ENCODE peak calls at places on chromosomes 13 and 19, in six cellular contexts. W is prostate gland, Q is frontal cortex, P is T-helper 2 cell, B is NCI-H2171 treated with DMSO at 0.1 percent for 48 hours, M is AG08396. T is an unnamed sample.

GRCh38 chr13:37889102-37889501 is 19.5 kb upstream of the TRPC4 start:
- DNase-seq in W (no peak), Q (no peak), P (no peak), B (no peak), M (no peak), T (no peak)

GRCh38 chr19:55453861-55454260 is 7.6 kb downstream of the ISOC2 start:
- DNase-seq in W (no peak), Q (no peak), P (no peak), B (no peak), M (no peak), T (no peak)

GRCh38 chr19:48698046-48698445 is 2.3 kb downstream of the FUT2 start:
- DNase-seq in W (no peak), Q (no peak), P (no peak), B (no peak), M (peak), T (peak)

GRCh38 chr19:48497728-48498575 is 13.7 kb downstream of the LMTK3 start:
- DNase-seq in W (no peak), Q (no peak), P (no peak), B (no peak), M (no peak), T (no peak)

GRCh38 chr13:73092831-73093230 is 34.0 kb downstream of the KLF5 start:
- DNase-seq in W (no peak), Q (no peak), P (no peak), B (no peak), M (no peak), T (no peak)

GRCh38 chr13:79796116-79796515 is 315.2 kb downstream of the NDFIP2 start:
- DNase-seq in W (no peak), Q (no peak), P (no peak), B (peak), M (no peak), T (no peak)

GRCh38 chr13:47036291-47037008 is 139.6 kb upstream of the HTR2A start:
- DNase-seq in W (no peak), Q (no peak), P (no peak), B (no peak), M (no peak), T (no peak)

GRCh38 chr19:41261474-41262190 is 2.5 kb upstream of the HNRNPUL1 start:
- DNase-seq in W (no peak), Q (no peak), P (no peak), B (no peak), M (no peak), T (no peak)

GRCh38 chr19:728011-728410 is 19.3 kb downstream of the PALM start:
- DNase-seq in W (no peak), Q (peak), P (no peak), B (no peak), M (no peak), T (peak)

GRCh38 chr13:23372264-23372905 is 61.1 kb downstream of the SACS start:
- DNase-seq in W (no peak), Q (no peak), P (no peak), B (no peak), M (no peak), T (peak)

GRCh38 chr19:49132974-49133609 is 13.7 kb downstream of the PPFIA3 start:
- DNase-seq in W (no peak), Q (no peak), P (no peak), B (no peak), M (no peak), T (no peak)

GRCh38 chr19:47260476-47260875 is 4.2 kb downstream of the CCDC9 start:
- DNase-seq in W (no peak), Q (no peak), P (no peak), B (no peak), M (no peak), T (no peak)

GRCh38 chr13:45446181-45446580 is 18.6 kb upstream of the COG3 start:
- DNase-seq in W (no peak), Q (no peak), P (no peak), B (no peak), M (no peak), T (no peak)

GRCh38 chr13:74039154-74039553 is 95.0 kb downstream of the KLF12 start:
- DNase-seq in W (no peak), Q (no peak), P (no peak), B (no peak), M (no peak), T (no peak)

GRCh38 chr13:99962242-99962641 is 9.3 kb downstream of the ZIC5 start:
- DNase-seq in W (no peak), Q (no peak), P (no peak), B (no peak), M (no peak), T (no peak)

GRCh38 chr19:42074513-42075363 is 1.2 kb upstream of the ZNF574 start:
- DNase-seq in W (no peak), Q (no peak), P (no peak), B (no peak), M (peak), T (peak)